ENCODE peak calls at places on chromosome 19, in five cellular contexts. C is H1, Z is IMR-90, L is H9, S is mesenchymal stem cell. X is an unnamed sample.

GRCh38 chr19:8194528-8195275 is 14.5 kb upstream of the CERS4 start:
- DNase-seq in C (no peak), Z (no peak), L (no peak), S (no peak), X (no peak)

GRCh38 chr19:40601061-40601973 is at the start of gene LTBP4:
- DNase-seq in C (no peak), Z (no peak), L (peak), S (peak), X (no peak)

GRCh38 chr19:58150328-58150921 is at the start of gene ZNF329:
- DNase-seq in C (peak), Z (peak), L (peak), S (peak), X (peak)

GRCh38 chr19:7670150-7670784 is 1.4 kb downstream of the RETN start:
- DNase-seq in C (peak), Z (no peak), L (no peak), S (no peak), X (no peak)

GRCh38 chr19:29609636-29610035 is 3.6 kb downstream of the POP4 start:
- DNase-seq in C (no peak), Z (no peak), L (no peak), S (no peak), X (no peak)

GRCh38 chr19:33303791-33304759 is 1.7 kb upstream of the CEBPA start:
- DNase-seq in C (no peak), Z (no peak), L (peak), S (no peak), X (no peak)

GRCh38 chr19:41978470-41978869 is 15.6 kb downstream of the ATP1A3 start:
- DNase-seq in C (no peak), Z (no peak), L (no peak), S (no peak), X (no peak)

GRCh38 chr19:4877753-4878490 is 10.5 kb upstream of the PLIN3 start:
- DNase-seq in C (peak), Z (no peak), L (peak), S (no peak), X (no peak)

GRCh38 chr19:31107096-31107495 is 242.1 kb downstream of the TSHZ3 start:
- DNase-seq in C (no peak), Z (no peak), L (no peak), S (no peak), X (no peak)

GRCh38 chr19:16078759-16079707 is 2.7 kb downstream of the TPM4 start:
- DNase-seq in C (no peak), Z (peak), L (no peak), S (peak), X (no peak)

GRCh38 chr19:17035842-17036424 is 9.3 kb upstream of the CPAMD8 start:
- DNase-seq in C (no peak), Z (no peak), L (no peak), S (no peak), X (no peak)

GRCh38 chr19:4570423-4570822 is 10.9 kb upstream of the SEMA6B start:
- DNase-seq in C (no peak), Z (no peak), L (no peak), S (no peak), X (no peak)

GRCh38 chr19:30229524-30230174 is 142.5 kb upstream of the ZNF536 start:
- DNase-seq in C (peak), Z (peak), L (no peak), S (no peak), X (no peak)

GRCh38 chr19:5903054-5903501 is 512 bp downstream of the NDUFA11 start:
- DNase-seq in C (no peak), Z (peak), L (no peak), S (peak), X (no peak)

GRCh38 chr19:3283246-3283751 is 58.8 kb downstream of the CELF5 start:
- DNase-seq in C (no peak), Z (no peak), L (no peak), S (no peak), X (no peak)

GRCh38 chr19:53183146-53183545 is 10.0 kb downstream of the ZNF665 start:
- DNase-seq in C (no peak), Z (peak), L (no peak), S (no peak), X (no peak)

GRCh38 chr19:3163230-3163886 is 15.2 kb upstream of the S1PR4 start:
- DNase-seq in C (peak), Z (peak), L (peak), S (peak), X (peak)

GRCh38 chr19:42066075-42066754 is 3.8 kb downstream of the GRIK5 start:
- DNase-seq in C (peak), Z (peak), L (peak), S (peak), X (no peak)

GRCh38 chr19:38851622-38852230 is 1.9 kb upstream of the HNRNPL start:
- DNase-seq in C (peak), Z (peak), L (peak), S (peak), X (peak)
- H2BK15ac ChIP-seq in C (no peak), Z (no peak), L (no peak), S (peak), X (peak)

GRCh38 chr19:38856813-38857212 is 7.0 kb upstream of the HNRNPL start:
- DNase-seq in C (no peak), Z (no peak), L (no peak), S (no peak), X (no peak)

GRCh38 chr19:38861368-38861767 is 11.6 kb upstream of the HNRNPL start:
- DNase-seq in C (no peak), Z (no peak), L (no peak), S (no peak), X (no peak)

GRCh38 chr19:38867176-38867780 is 10.8 kb downstream of the RINL start:
- DNase-seq in C (no peak), Z (no peak), L (no peak), S (no peak), X (no peak)

DNA sequence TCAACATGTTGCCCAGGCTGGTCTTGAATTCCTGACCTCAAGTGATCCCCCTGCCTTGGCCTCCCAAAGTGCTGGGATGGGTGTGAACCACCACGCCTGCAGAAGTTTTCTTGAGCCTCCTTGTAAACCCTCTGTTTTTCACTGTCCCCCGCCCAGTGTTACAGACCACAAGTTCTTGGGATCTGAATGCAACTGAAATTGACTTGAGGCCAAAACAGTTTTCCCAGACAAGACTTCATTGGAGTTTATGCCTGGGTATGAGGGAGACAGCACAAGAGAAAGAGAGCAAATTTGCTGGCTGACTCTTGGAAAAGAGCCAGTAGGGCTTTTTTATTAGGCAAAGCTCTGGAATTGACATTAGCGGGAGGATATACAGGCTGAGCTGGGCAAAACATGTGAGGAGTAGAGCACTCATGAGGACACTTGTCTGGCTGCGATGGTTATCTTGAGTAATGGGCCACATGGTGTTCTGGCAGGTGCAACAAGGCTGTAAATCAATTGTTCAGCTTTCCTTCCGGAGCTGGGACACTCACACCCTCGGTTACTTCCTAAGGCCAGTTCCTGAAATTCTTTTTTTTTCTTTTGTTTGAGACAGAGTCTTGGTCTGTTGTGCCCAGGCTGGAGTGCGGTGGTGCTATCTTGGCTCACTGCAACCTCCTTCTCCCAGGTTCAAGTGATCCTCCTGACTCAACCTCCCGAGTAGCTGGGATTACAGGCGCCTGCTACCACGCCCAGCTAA is 12.7 kb upstream of the HNRNPL start:
- DNase-seq in C (no peak), Z (no peak), L (no peak), S (peak), X (no peak)
- H3K14ac ChIP-seq in C (no peak), Z (no peak), L (no peak), S (no peak), X (no peak)

GRCh38 chr19:13162749-13163608 is 12.8 kb downstream of the IER2 start:
- DNase-seq in C (peak), Z (peak), L (peak), S (peak), X (peak)
- H2BK15ac ChIP-seq in C (no peak), Z (peak), L (no peak), S (peak), X (peak)

GRCh38 chr19:46303702-46304397 is 7.0 kb downstream of the HIF3A start:
- DNase-seq in C (peak), Z (no peak), L (peak), S (peak), X (peak)

GRCh38 chr19:46306501-46306900 is 9.7 kb downstream of the HIF3A start:
- DNase-seq in C (no peak), Z (no peak), L (no peak), S (no peak), X (no peak)

GRCh38 chr19:46299004-46299509 is 2.2 kb downstream of the HIF3A start:
- DNase-seq in C (no peak), Z (peak), L (no peak), S (peak), X (no peak)

GRCh38 chr19:46299695-46300094 is 2.9 kb downstream of the HIF3A start:
- DNase-seq in C (no peak), Z (no peak), L (no peak), S (no peak), X (no peak)

GRCh38 chr19:46303345-46303701 is 6.5 kb downstream of the HIF3A start:
- DNase-seq in C (no peak), Z (no peak), L (no peak), S (no peak), X (no peak)
- H3K14ac ChIP-seq in C (no peak), Z (no peak), L (peak), S (peak), X (peak)

GRCh38 chr19:1863308-1863637 is at the start of gene KLF16:
- DNase-seq in C (no peak), Z (no peak), L (no peak), S (no peak), X (no peak)

GRCh38 chr19:1862424-1863307 is 713 bp downstream of the KLF16 start:
- DNase-seq in C (peak), Z (no peak), L (no peak), S (no peak), X (no peak)

GRCh38 chr19:1864480-1865171 is 1.2 kb upstream of the KLF16 start:
- DNase-seq in C (peak), Z (peak), L (peak), S (peak), X (peak)

GRCh38 chr19:1865172-1866010 is 2.0 kb upstream of the KLF16 start:
- DNase-seq in C (no peak), Z (no peak), L (no peak), S (no peak), X (no peak)

DNA sequence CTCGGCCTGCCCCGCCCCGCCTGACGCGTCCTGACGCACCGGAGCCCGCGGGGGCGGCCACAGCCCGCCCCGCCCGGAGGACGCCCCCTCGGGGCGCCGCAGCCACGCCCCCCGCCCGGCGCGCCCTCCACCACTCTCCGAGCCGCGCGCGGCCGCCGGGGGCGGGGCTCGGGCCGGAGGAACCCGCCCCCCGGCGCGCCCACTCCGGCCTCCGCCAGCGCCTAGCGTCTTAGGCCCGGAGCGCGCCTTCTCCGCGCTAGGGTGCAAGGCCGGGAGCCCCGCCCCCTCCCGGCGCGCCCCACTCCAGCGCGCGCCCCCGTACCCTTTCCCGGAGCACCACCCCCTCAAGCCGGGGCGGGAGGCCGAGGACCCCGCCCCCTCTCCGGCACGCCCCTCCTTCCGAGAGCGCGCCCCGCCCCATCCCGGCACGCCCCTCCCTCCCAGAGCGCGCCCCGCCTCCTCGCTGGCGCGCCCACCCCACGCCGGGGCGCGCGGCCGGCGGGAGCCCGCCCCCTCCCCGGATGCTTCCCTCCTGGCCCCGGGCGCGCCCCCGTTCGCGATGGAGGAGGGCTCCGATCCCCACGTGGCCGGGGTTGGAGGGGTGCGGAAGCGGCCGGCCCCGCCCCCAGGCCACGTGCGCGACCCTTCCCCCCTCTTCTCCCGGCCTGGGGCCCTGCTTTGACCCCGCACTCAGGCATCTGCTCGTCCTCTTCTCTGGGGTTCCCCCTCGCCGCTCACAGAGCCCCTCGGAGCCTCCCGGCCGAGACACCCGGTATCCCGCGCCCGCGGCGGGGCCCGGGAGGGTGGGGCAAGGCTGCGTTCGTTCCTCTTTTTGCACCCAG is 480 bp upstream of the KLF16 start:
- DNase-seq in C (peak), Z (peak), L (peak), S (peak), X (peak)
- H2BK15ac ChIP-seq in C (no peak), Z (no peak), L (no peak), S (peak), X (peak)

DNA sequence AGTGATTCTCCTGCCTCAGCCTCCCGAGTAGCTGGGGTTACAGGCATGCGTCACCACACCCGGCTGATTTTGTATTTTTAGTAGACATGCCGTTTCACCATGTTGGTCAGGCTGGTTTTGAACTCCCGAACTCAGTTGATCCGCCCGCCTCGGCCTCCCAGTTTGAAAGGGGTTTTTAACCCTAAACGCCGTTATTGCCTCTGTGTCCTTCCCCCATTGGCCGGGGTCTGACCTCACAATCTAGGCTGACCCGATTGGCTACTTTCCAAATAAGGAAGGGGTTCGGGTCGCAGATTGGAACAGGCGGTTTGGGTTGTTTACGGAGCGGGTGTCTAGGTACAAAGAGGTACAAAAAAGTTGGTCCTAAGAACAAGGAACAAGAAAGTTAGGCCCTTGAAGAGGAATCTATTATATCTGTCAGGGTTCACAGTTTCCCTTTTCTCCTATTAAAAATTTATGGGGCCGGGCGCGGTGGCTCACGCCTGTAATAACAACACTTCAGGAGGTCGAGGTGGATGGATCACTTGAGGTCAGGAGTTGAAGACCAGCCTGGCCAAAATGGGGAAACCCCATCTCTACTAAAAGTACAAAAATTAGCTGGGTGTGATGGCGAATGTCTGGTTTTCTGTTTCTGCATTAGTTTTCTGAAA is 1.0 kb downstream of the ZNF253 start:
- DNase-seq in C (peak), Z (no peak), L (peak), S (peak), X (peak)
- H3K14ac ChIP-seq in C (no peak), Z (peak), L (peak), S (peak), X (no peak)

GRCh38 chr19:10502524-10503001 is 593 bp downstream of the KEAP1 start:
- DNase-seq in C (peak), Z (peak), L (peak), S (peak), X (peak)
- H2BK15ac ChIP-seq in C (peak), Z (peak), L (no peak), S (peak), X (peak)

DNA sequence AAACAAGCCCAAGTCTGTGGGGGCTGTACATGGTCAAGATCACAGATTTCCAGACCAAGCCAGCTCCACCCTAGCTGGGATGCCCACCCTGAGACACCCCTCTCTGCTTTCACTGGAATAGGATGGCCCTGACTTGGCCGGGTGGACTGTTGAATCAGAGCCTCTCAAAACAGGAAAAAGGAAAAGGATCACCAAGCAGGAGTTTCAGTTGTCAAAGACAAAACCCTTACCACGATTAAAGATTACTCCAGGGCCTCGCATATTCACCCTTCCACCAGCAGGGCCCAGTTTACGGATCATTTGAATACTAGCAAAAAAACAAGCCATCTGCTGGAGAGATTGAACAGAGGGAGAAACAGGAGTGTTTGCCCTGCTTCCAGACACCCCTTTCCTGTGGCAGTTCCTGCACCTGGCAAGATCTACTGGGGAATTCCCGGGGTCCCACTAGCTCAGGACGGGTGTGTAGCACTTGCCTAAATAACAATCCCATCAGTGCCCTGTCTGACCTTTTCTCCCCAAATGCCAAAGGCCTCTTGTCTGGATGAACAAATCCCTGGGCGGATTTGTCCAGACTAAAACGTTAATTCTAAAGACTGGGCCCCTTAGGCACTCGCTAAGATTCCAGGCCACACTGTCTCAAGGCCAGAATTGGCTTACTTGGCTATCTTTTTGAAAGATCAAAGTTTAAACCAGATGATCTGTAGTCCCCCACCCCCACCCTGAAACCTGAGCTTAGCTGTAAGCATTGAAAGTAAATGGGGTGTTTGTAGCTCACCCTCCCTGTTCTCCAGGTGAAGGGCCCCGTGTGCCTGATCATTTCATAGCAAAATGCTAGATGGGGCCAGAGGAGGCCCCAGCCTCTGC is 38.4 kb downstream of the ACTN4 start:
- DNase-seq in C (peak), Z (peak), L (peak), S (peak), X (no peak)
- H3K14ac ChIP-seq in C (peak), Z (peak), L (peak), S (no peak), X (no peak)

GRCh38 chr19:11088508-11089253 is 582 bp upstream of the LDLR start:
- DNase-seq in C (no peak), Z (no peak), L (no peak), S (peak), X (no peak)
- H2BK15ac ChIP-seq in C (no peak), Z (peak), L (no peak), S (no peak), X (no peak)

DNA sequence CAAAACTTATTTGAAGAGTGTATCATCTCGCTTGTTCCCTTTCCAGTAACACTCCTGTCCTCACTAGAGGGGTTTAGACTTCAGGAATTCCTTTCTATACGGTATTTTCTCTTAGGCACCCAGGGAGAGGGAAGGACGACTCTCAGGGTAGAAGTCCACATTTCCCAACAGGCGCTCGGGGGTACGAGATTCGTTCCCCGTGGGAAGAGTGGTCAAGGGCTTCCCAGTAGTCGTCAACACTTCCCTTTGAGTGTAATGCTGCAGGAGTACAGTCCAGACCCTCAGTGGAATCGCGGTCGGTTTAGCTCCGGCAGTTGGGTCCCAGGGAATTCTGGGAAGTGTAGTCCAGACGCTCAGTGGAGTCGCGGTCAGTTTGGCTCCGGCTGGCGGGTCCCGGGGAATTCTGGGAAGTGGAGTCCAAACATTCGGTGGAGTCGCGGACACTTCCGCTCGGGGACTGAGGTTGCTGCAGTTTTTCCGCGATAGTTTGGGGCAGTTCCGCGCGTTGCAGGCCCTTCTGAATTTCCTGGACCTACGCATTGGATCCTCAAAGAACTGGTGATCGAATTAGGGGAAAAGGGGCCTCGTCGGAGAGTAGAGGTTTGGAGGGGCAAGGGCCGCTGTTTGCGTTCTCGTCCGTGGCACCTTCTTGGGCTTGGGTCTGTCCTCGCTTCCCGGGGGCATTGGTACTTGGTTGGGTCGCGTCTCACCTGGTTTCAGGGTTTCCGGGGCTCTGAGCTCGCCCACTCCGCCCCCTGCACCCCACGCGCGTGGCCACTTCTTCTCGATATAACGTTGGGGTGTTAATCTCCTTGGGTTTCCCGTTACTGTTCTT is at the start of gene ZNF224:
- DNase-seq in C (peak), Z (peak), L (peak), S (peak), X (peak)
- H3K14ac ChIP-seq in C (no peak), Z (peak), L (no peak), S (peak), X (no peak)